ENCODE peak calls at places on chromosome 4, in five cellular contexts. X is fibroblast of the aortic adventitia, J is hepatocyte, I is esophagus squamous epithelium, E is left lung. F is an unnamed sample.

GRCh38 chr4:125101706-125102105 is 213.0 kb upstream of the FAT4 start:
- DNase-seq in E (no peak), X (peak; percentile 54), I (no peak), J (no peak), F (no peak)

GRCh38 chr4:119020158-119020557 is 115.5 kb upstream of the MYOZ2 start:
- DNase-seq in X (peak; percentile 39), E (no peak), J (peak; percentile 14), I (no peak), F (peak; percentile 31)

GRCh38 chr4:138428611-138429010 is 186.5 kb upstream of the SLC7A11 start:
- DNase-seq in I (no peak), J (no peak), X (no peak), E (no peak), F (no peak)

GRCh38 chr4:184288451-184289178 is 70.9 kb upstream of the ENPP6 start:
- DNase-seq in E (no peak), J (no peak), I (no peak), X (no peak), F (no peak)

GRCh38 chr4:15003441-15003890 is 1.2 kb downstream of the CPEB2 start:
- DNase-seq in E (peak; percentile 92), J (peak; percentile 82), I (no peak), X (no peak), F (peak; percentile 38)

GRCh38 chr4:149690726-149691125 is 124.9 kb downstream of the IQCM start:
- DNase-seq in E (no peak), I (no peak), X (no peak), J (no peak), F (no peak)

GRCh38 chr4:153579872-153580271 is 104.2 kb upstream of the TLR2 start:
- DNase-seq in X (no peak), I (no peak), J (no peak), E (no peak), F (no peak)

GRCh38 chr4:24471623-24472510 is 112.5 kb downstream of the DHX15 start:
- DNase-seq in E (peak; percentile 61), J (peak; percentile 30), X (no peak), I (no peak), F (no peak)

GRCh38 chr4:77076889-77077635 is 1.3 kb upstream of the CCNI start:
- DNase-seq in I (no peak), J (no peak), X (no peak), E (no peak), F (no peak)

GRCh38 chr4:168701061-168701460 is 204.2 kb downstream of the PALLD start:
- DNase-seq in X (no peak), I (no peak), E (no peak), J (no peak), F (no peak)

GRCh38 chr4:121514443-121514842 is 133.6 kb upstream of the QRFPR start:
- DNase-seq in J (no peak), E (peak; percentile 10), X (no peak), I (no peak), F (no peak)

GRCh38 chr4:150126201-150126879 is 48.1 kb downstream of the DCLK2 start:
- DNase-seq in I (no peak), X (peak; percentile 70), E (no peak), J (no peak), F (peak; percentile 64)

GRCh38 chr4:150569384-150569987 is 12.5 kb upstream of the MAB21L2 start:
- DNase-seq in E (no peak), X (peak; percentile 65), I (no peak), J (no peak), F (peak; percentile 38)

GRCh38 chr4:122663814-122664610 is 43.1 kb upstream of the IL21 start:
- DNase-seq in E (no peak), X (peak; percentile 49), J (no peak), I (no peak), F (peak; percentile 33)

GRCh38 chr4:110292994-110293744 is 94.8 kb upstream of the ELOVL6 start:
- DNase-seq in I (no peak), E (no peak), X (no peak), J (no peak), F (no peak)

GRCh38 chr4:15158410-15159091 is 156.3 kb downstream of the CPEB2 start:
- DNase-seq in I (no peak), X (no peak), E (no peak), J (no peak), F (no peak)

GRCh38 chr4:173834151-173834550 is 304.1 kb upstream of the HAND2 start:
- DNase-seq in J (no peak), E (no peak), I (no peak), X (peak; percentile 56), F (peak; percentile 52)

GRCh38 chr4:81260443-81261102 is 45.6 kb upstream of the PRKG2 start:
- DNase-seq in J (no peak), X (peak; percentile 8), I (no peak), E (no peak), F (peak; percentile 10)

GRCh38 chr4:163866728-163867313 is 372.3 kb downstream of the TMA16 start:
- DNase-seq in J (no peak), X (no peak), I (no peak), E (no peak), F (no peak)

GRCh38 chr4:143336828-143337599 is at the start of gene GAB1:
- DNase-seq in I (no peak), E (peak; percentile 93), J (peak; percentile 92), X (peak; percentile 62), F (peak; percentile 82)

GRCh38 chr4:121642876-121643585 is 53.7 kb downstream of the ANXA5 start:
- DNase-seq in I (no peak), E (no peak), J (peak; percentile 14), X (no peak), F (no peak)

GRCh38 chr4:73194064-73194463 is 64.5 kb downstream of the ANKRD17 start:
- DNase-seq in J (no peak), I (no peak), E (no peak), X (no peak), F (no peak)

GRCh38 chr4:147201016-147201415 is 255.4 kb upstream of the TTC29 start:
- DNase-seq in J (no peak), I (no peak), X (no peak), E (no peak), F (no peak)

GRCh38 chr4:6938237-6938636 is 28.6 kb downstream of the TBC1D14 start:
- DNase-seq in E (peak; percentile 85), J (no peak), I (no peak), X (no peak), F (peak; percentile 28)

GRCh38 chr4:65865489-65865888 is 195.2 kb upstream of the EPHA5 start:
- DNase-seq in E (no peak), X (peak; percentile 11), I (no peak), J (peak; percentile 38), F (peak; percentile 46)

GRCh38 chr4:20778896-20779295 is 78.6 kb downstream of the PACRGL start:
- DNase-seq in E (no peak), X (no peak), J (no peak), I (no peak), F (no peak)

DNA sequence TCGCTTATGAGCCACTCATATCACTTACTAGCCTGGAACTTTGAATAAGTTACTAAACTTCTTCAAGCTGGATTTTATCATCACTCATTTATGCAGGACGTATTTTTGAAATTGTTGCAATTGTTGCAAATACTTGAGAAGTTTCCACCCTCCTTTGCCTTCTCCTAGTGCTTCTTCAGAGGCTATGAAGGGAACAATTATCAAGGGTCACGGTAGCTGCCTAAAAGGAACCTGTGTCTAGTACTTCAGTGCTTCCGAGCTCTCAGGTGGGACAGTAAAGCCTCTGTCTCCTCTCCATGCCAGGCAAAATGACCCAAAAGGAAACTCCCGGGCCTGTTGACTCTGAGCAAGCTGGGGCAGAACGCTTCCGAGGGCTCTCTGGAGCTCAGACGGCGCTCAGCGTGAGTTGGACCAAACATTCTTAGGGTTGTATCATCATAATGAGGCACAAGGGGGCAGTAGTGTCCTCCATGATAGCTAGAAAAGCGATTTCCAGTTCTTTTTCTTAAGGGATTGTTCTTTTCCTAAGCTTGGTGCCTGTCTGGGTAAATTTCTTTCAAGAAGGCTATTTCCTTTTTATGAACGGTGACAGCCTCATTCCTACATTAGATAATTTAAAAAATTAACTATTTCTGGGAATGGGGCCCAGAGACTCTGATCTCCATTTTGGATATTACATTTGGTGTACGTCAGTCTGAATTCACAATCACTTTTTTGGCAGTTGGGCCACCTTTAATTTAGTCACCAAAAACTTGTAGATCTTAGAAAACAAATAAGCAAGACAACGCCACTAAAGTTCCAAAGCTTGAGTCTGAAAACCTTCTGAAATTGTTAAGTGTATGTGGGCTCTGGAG is 73.1 kb downstream of the PACRGL start:
- DNase-seq in J (peak; percentile 87), E (no peak), I (no peak), X (peak; percentile 75), F (peak; percentile 81)
- H3K4me3 ChIP-seq in J (no peak overlapping the region), E (no peak overlapping the region), I (no peak overlapping the region), X (no peak overlapping the region), F (no peak overlapping the region)

DNA sequence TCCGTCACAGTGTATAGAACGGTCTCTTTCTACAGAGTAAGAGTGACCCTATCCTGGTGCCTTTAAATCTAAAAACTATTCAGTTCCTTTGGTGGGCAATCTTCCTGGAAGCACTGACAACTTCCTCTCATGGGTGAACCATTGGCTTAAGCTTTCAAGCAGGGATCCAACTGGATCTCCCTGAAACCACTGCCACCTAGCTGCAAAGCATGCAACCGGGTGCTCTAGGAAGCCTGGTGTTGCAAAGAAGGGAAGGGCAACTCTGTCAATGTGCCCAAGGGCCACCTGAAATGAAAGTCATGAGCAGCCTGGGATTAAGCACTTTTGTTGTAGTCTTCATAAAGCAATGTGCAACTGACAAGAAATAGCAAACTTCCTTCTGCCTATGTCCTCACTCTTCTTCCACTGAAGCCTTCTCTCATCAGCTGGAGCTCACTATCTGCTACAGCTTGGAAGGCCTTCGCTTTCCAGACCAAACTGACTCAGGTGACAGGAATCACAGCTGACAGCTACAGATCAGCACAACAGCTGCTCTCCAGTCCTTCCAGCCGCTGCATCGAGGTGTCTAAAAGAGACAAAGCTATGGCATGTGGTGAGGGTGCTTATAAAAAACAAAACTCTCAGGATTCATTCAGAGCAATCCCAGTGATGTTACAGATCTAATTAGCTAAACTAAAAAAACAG is 46.1 kb downstream of the SETD7 start:
- DNase-seq in J (peak; percentile 46), I (no peak), E (no peak), X (no peak), F (peak; percentile 38)
- TF ChIP-seq CTCF in J (peak; percentile 47), I (peak; percentile 16), E (no peak), X (peak; percentile 33), F (peak; percentile 51)

GRCh38 chr4:95317124-95317820 is 231.5 kb downstream of the UNC5C start:
- DNase-seq in J (no peak), I (no peak), E (no peak), X (no peak), F (no peak)

GRCh38 chr4:95319169-95319568 is 229.6 kb downstream of the UNC5C start:
- DNase-seq in I (no peak), E (no peak), X (no peak), J (no peak), F (no peak)

GRCh38 chr4:95314573-95314972 is 234.2 kb downstream of the UNC5C start:
- DNase-seq in J (no peak), X (no peak), E (no peak), I (no peak), F (no peak)

GRCh38 chr4:95318044-95318443 is 230.7 kb downstream of the UNC5C start:
- DNase-seq in J (no peak), X (no peak), I (no peak), E (no peak), F (no peak)

DNA sequence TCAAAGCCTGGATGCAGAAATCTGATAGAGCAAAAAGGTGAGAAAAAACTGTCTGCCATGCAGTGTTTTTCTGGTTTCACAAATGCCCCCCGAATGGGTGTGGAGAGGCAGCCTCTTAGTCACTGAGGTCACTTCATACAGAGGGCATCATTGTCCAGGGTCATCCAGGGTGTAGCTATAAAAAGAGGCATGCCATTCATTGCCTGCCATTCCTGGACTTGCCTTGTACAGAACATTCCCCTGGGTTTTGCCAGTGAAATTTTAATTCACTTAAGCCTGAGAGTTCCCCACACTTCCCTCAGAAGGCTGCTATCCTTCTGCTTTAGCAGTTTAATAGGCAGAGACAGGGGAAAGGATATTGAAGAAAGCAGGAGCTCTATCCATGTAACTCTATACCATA is 230.3 kb downstream of the UNC5C start:
- DNase-seq in J (no peak), I (no peak), X (no peak), E (no peak), F (no peak)
- H3K4me3 ChIP-seq in J (no peak overlapping the region), I (no peak overlapping the region), X (no peak overlapping the region), E (no peak overlapping the region), F (no peak overlapping the region)

GRCh38 chr4:114208747-114209146 is 229.3 kb upstream of the ARSJ start:
- DNase-seq in I (no peak), J (no peak), X (peak; percentile 16), E (no peak), F (peak; percentile 20)
- TF ChIP-seq CTCF in I (no peak), J (no peak), X (no peak), E (no peak), F (no peak)

F was measured in fibroblast of pulmonary artery.